ENCODE peak calls at places on chromosomes 1 and 21, in nine cellular contexts. One of them, this sample, is unnamed.

GRCh38 chr1:167465751-167466150 is 52.6 kb downstream of the CD247 start:
- ATAC-seq in Right ventricle myocardium superior: peak; percentile 43
- ATAC-seq in natural killer cell: no peak
- ATAC-seq in foreskin keratinocyte: no peak
- ATAC-seq in CD4-positive, alpha-beta T cell: no peak
- ATAC-seq in Panc1: no peak
- ATAC-seq in psoas muscle: no peak
- ATAC-seq in stimulated activated naive CD8-positive, alpha-beta T cell treated with anti-CD3 and anti-CD28 coated beads, Interleukin-15, Interleukin-2, amounts not matched to agents 100 U/mL and 50 U/mL, for 24 hours: no peak
- ATAC-seq in activated T-cell treated with anti-CD3 and anti-CD28 coated beads, Interleukin-2, amount 50 U/mL, for 4 hours: no peak
- ATAC-seq in this sample: no peak

GRCh38 chr1:161848676-161849075 is 82.6 kb downstream of the ATF6 start:
- ATAC-seq in psoas muscle: no peak
- ATAC-seq in CD4-positive, alpha-beta T cell: no peak
- ATAC-seq in Panc1: no peak
- ATAC-seq in natural killer cell: no peak
- ATAC-seq in activated T-cell treated with anti-CD3 and anti-CD28 coated beads, Interleukin-2, amount 50 U/mL, for 4 hours: no peak
- ATAC-seq in foreskin keratinocyte: no peak
- ATAC-seq in Right ventricle myocardium superior: peak; percentile 29
- ATAC-seq in stimulated activated naive CD8-positive, alpha-beta T cell treated with anti-CD3 and anti-CD28 coated beads, Interleukin-15, Interleukin-2, amounts not matched to agents 100 U/mL and 50 U/mL, for 24 hours: no peak
- ATAC-seq in this sample: no peak

GRCh38 chr1:67052741-67053534 is 1.0 kb downstream of the SLC35D1 start:
- ATAC-seq in natural killer cell: no peak
- ATAC-seq in CD4-positive, alpha-beta T cell: peak; percentile 27
- ATAC-seq in activated T-cell treated with anti-CD3 and anti-CD28 coated beads, Interleukin-2, amount 50 U/mL, for 4 hours: no peak
- ATAC-seq in foreskin keratinocyte: peak; percentile 82
- ATAC-seq in stimulated activated naive CD8-positive, alpha-beta T cell treated with anti-CD3 and anti-CD28 coated beads, Interleukin-15, Interleukin-2, amounts not matched to agents 100 U/mL and 50 U/mL, for 24 hours: peak; percentile 31
- ATAC-seq in psoas muscle: peak; percentile 43
- ATAC-seq in Right ventricle myocardium superior: peak; percentile 14
- ATAC-seq in Panc1: peak; percentile 57
- ATAC-seq in this sample: peak; percentile 32

GRCh38 chr1:154463512-154463990 is 38.5 kb upstream of the TDRD10 start:
- ATAC-seq in natural killer cell: peak; percentile 77
- ATAC-seq in stimulated activated naive CD8-positive, alpha-beta T cell treated with anti-CD3 and anti-CD28 coated beads, Interleukin-15, Interleukin-2, amounts not matched to agents 100 U/mL and 50 U/mL, for 24 hours: peak; percentile 88
- ATAC-seq in Panc1: no peak
- ATAC-seq in activated T-cell treated with anti-CD3 and anti-CD28 coated beads, Interleukin-2, amount 50 U/mL, for 4 hours: peak; percentile 86
- ATAC-seq in CD4-positive, alpha-beta T cell: peak; percentile 71
- ATAC-seq in Right ventricle myocardium superior: peak; percentile 31
- ATAC-seq in foreskin keratinocyte: no peak
- ATAC-seq in psoas muscle: peak; percentile 27
- ATAC-seq in this sample: peak; percentile 81

GRCh38 chr1:94072840-94073516 is 48.0 kb downstream of the ABCA4 start:
- ATAC-seq in psoas muscle: no peak
- ATAC-seq in activated T-cell treated with anti-CD3 and anti-CD28 coated beads, Interleukin-2, amount 50 U/mL, for 4 hours: no peak
- ATAC-seq in foreskin keratinocyte: no peak
- ATAC-seq in natural killer cell: peak; percentile 38
- ATAC-seq in Right ventricle myocardium superior: no peak
- ATAC-seq in CD4-positive, alpha-beta T cell: no peak
- ATAC-seq in stimulated activated naive CD8-positive, alpha-beta T cell treated with anti-CD3 and anti-CD28 coated beads, Interleukin-15, Interleukin-2, amounts not matched to agents 100 U/mL and 50 U/mL, for 24 hours: no peak
- ATAC-seq in Panc1: no peak
- ATAC-seq in this sample: no peak

GRCh38 chr1:199867601-199868000 is 159.9 kb upstream of the NR5A2 start:
- ATAC-seq in stimulated activated naive CD8-positive, alpha-beta T cell treated with anti-CD3 and anti-CD28 coated beads, Interleukin-15, Interleukin-2, amounts not matched to agents 100 U/mL and 50 U/mL, for 24 hours: no peak
- ATAC-seq in CD4-positive, alpha-beta T cell: no peak
- ATAC-seq in Right ventricle myocardium superior: no peak
- ATAC-seq in foreskin keratinocyte: peak; percentile 38
- ATAC-seq in Panc1: no peak
- ATAC-seq in psoas muscle: no peak
- ATAC-seq in natural killer cell: no peak
- ATAC-seq in activated T-cell treated with anti-CD3 and anti-CD28 coated beads, Interleukin-2, amount 50 U/mL, for 4 hours: no peak
- ATAC-seq in this sample: no peak

GRCh38 chr1:51564124-51564523 is 45.1 kb upstream of the EPS15 start:
- ATAC-seq in CD4-positive, alpha-beta T cell: no peak
- ATAC-seq in Right ventricle myocardium superior: no peak
- ATAC-seq in psoas muscle: no peak
- ATAC-seq in Panc1: no peak
- ATAC-seq in activated T-cell treated with anti-CD3 and anti-CD28 coated beads, Interleukin-2, amount 50 U/mL, for 4 hours: no peak
- ATAC-seq in stimulated activated naive CD8-positive, alpha-beta T cell treated with anti-CD3 and anti-CD28 coated beads, Interleukin-15, Interleukin-2, amounts not matched to agents 100 U/mL and 50 U/mL, for 24 hours: peak; percentile 62
- ATAC-seq in natural killer cell: peak; percentile 77
- ATAC-seq in foreskin keratinocyte: peak; percentile 55
- ATAC-seq in this sample: peak; percentile 71

GRCh38 chr1:93597697-93598096 is 83.9 kb downstream of the BCAR3 start:
- ATAC-seq in Panc1: no peak
- ATAC-seq in activated T-cell treated with anti-CD3 and anti-CD28 coated beads, Interleukin-2, amount 50 U/mL, for 4 hours: no peak
- ATAC-seq in natural killer cell: no peak
- ATAC-seq in stimulated activated naive CD8-positive, alpha-beta T cell treated with anti-CD3 and anti-CD28 coated beads, Interleukin-15, Interleukin-2, amounts not matched to agents 100 U/mL and 50 U/mL, for 24 hours: no peak
- ATAC-seq in Right ventricle myocardium superior: peak; percentile 76
- ATAC-seq in psoas muscle: peak; percentile 62
- ATAC-seq in foreskin keratinocyte: peak; percentile 74
- ATAC-seq in CD4-positive, alpha-beta T cell: no peak
- ATAC-seq in this sample: no peak

GRCh38 chr1:27648602-27649305 is 13.8 kb upstream of the FGR start:
- ATAC-seq in psoas muscle: peak; percentile 72
- ATAC-seq in stimulated activated naive CD8-positive, alpha-beta T cell treated with anti-CD3 and anti-CD28 coated beads, Interleukin-15, Interleukin-2, amounts not matched to agents 100 U/mL and 50 U/mL, for 24 hours: no peak
- ATAC-seq in activated T-cell treated with anti-CD3 and anti-CD28 coated beads, Interleukin-2, amount 50 U/mL, for 4 hours: no peak
- ATAC-seq in Panc1: no peak
- ATAC-seq in natural killer cell: no peak
- ATAC-seq in foreskin keratinocyte: no peak
- ATAC-seq in Right ventricle myocardium superior: peak; percentile 76
- ATAC-seq in CD4-positive, alpha-beta T cell: no peak
- ATAC-seq in this sample: no peak

GRCh38 chr1:101205457-101205856 is 31.4 kb upstream of the S1PR1 start:
- ATAC-seq in stimulated activated naive CD8-positive, alpha-beta T cell treated with anti-CD3 and anti-CD28 coated beads, Interleukin-15, Interleukin-2, amounts not matched to agents 100 U/mL and 50 U/mL, for 24 hours: peak; percentile 63
- ATAC-seq in foreskin keratinocyte: no peak
- ATAC-seq in CD4-positive, alpha-beta T cell: no peak
- ATAC-seq in psoas muscle: no peak
- ATAC-seq in natural killer cell: no peak
- ATAC-seq in Right ventricle myocardium superior: no peak
- ATAC-seq in Panc1: no peak
- ATAC-seq in activated T-cell treated with anti-CD3 and anti-CD28 coated beads, Interleukin-2, amount 50 U/mL, for 4 hours: no peak
- ATAC-seq in this sample: peak; percentile 92

GRCh38 chr1:3188150-3188971 is 119.4 kb downstream of the PRDM16 start:
- ATAC-seq in CD4-positive, alpha-beta T cell: no peak
- ATAC-seq in foreskin keratinocyte: no peak
- ATAC-seq in Panc1: no peak
- ATAC-seq in Right ventricle myocardium superior: peak; percentile 54
- ATAC-seq in natural killer cell: no peak
- ATAC-seq in activated T-cell treated with anti-CD3 and anti-CD28 coated beads, Interleukin-2, amount 50 U/mL, for 4 hours: no peak
- ATAC-seq in stimulated activated naive CD8-positive, alpha-beta T cell treated with anti-CD3 and anti-CD28 coated beads, Interleukin-15, Interleukin-2, amounts not matched to agents 100 U/mL and 50 U/mL, for 24 hours: no peak
- ATAC-seq in psoas muscle: no peak
- ATAC-seq in this sample: no peak

GRCh38 chr21:39159342-39160063 is 23.7 kb downstream of the PSMG1 start:
- ATAC-seq in foreskin keratinocyte: no peak
- ATAC-seq in stimulated activated naive CD8-positive, alpha-beta T cell treated with anti-CD3 and anti-CD28 coated beads, Interleukin-15, Interleukin-2, amounts not matched to agents 100 U/mL and 50 U/mL, for 24 hours: no peak
- ATAC-seq in activated T-cell treated with anti-CD3 and anti-CD28 coated beads, Interleukin-2, amount 50 U/mL, for 4 hours: no peak
- ATAC-seq in CD4-positive, alpha-beta T cell: no peak
- ATAC-seq in psoas muscle: peak; percentile 65
- ATAC-seq in Panc1: no peak
- ATAC-seq in natural killer cell: no peak
- ATAC-seq in Right ventricle myocardium superior: no peak
- ATAC-seq in this sample: no peak

GRCh38 chr1:66285618-66286270 is 248.2 kb upstream of the SGIP1 start:
- ATAC-seq in Panc1: no peak
- ATAC-seq in foreskin keratinocyte: no peak
- ATAC-seq in Right ventricle myocardium superior: no peak
- ATAC-seq in stimulated activated naive CD8-positive, alpha-beta T cell treated with anti-CD3 and anti-CD28 coated beads, Interleukin-15, Interleukin-2, amounts not matched to agents 100 U/mL and 50 U/mL, for 24 hours: no peak
- ATAC-seq in CD4-positive, alpha-beta T cell: no peak
- ATAC-seq in activated T-cell treated with anti-CD3 and anti-CD28 coated beads, Interleukin-2, amount 50 U/mL, for 4 hours: no peak
- ATAC-seq in psoas muscle: no peak
- ATAC-seq in natural killer cell: no peak
- ATAC-seq in this sample: no peak

GRCh38 chr1:7771673-7772299 is 690 bp downstream of the VAMP3 start:
- ATAC-seq in activated T-cell treated with anti-CD3 and anti-CD28 coated beads, Interleukin-2, amount 50 U/mL, for 4 hours: peak; percentile 4
- ATAC-seq in natural killer cell: no peak
- ATAC-seq in Right ventricle myocardium superior: no peak
- ATAC-seq in psoas muscle: no peak
- ATAC-seq in CD4-positive, alpha-beta T cell: no peak
- ATAC-seq in stimulated activated naive CD8-positive, alpha-beta T cell treated with anti-CD3 and anti-CD28 coated beads, Interleukin-15, Interleukin-2, amounts not matched to agents 100 U/mL and 50 U/mL, for 24 hours: no peak
- ATAC-seq in Panc1: peak; percentile 54
- ATAC-seq in foreskin keratinocyte: no peak
- ATAC-seq in this sample: no peak

GRCh38 chr1:17558541-17558940 is 19.0 kb downstream of the ARHGEF10L start:
- ATAC-seq in Panc1: no peak
- ATAC-seq in CD4-positive, alpha-beta T cell: no peak
- ATAC-seq in stimulated activated naive CD8-positive, alpha-beta T cell treated with anti-CD3 and anti-CD28 coated beads, Interleukin-15, Interleukin-2, amounts not matched to agents 100 U/mL and 50 U/mL, for 24 hours: no peak
- ATAC-seq in psoas muscle: no peak
- ATAC-seq in Right ventricle myocardium superior: no peak
- ATAC-seq in foreskin keratinocyte: no peak
- ATAC-seq in activated T-cell treated with anti-CD3 and anti-CD28 coated beads, Interleukin-2, amount 50 U/mL, for 4 hours: no peak
- ATAC-seq in natural killer cell: no peak
- ATAC-seq in this sample: no peak

GRCh38 chr21:25573409-25574206 is 33.7 kb downstream of the MRPL39 start:
- ATAC-seq in natural killer cell: peak; percentile 80
- ATAC-seq in stimulated activated naive CD8-positive, alpha-beta T cell treated with anti-CD3 and anti-CD28 coated beads, Interleukin-15, Interleukin-2, amounts not matched to agents 100 U/mL and 50 U/mL, for 24 hours: peak; percentile 65
- ATAC-seq in psoas muscle: peak; percentile 34
- ATAC-seq in CD4-positive, alpha-beta T cell: peak; percentile 83
- ATAC-seq in Right ventricle myocardium superior: no peak
- ATAC-seq in foreskin keratinocyte: peak; percentile 100
- ATAC-seq in Panc1: peak; percentile 98
- ATAC-seq in activated T-cell treated with anti-CD3 and anti-CD28 coated beads, Interleukin-2, amount 50 U/mL, for 4 hours: peak; percentile 59
- ATAC-seq in this sample: peak; percentile 57

GRCh38 chr1:110508038-110508437 is 10.9 kb downstream of the KCNA10 start:
- ATAC-seq in Right ventricle myocardium superior: peak; percentile 68
- ATAC-seq in stimulated activated naive CD8-positive, alpha-beta T cell treated with anti-CD3 and anti-CD28 coated beads, Interleukin-15, Interleukin-2, amounts not matched to agents 100 U/mL and 50 U/mL, for 24 hours: no peak
- ATAC-seq in foreskin keratinocyte: peak; percentile 66
- ATAC-seq in Panc1: no peak
- ATAC-seq in CD4-positive, alpha-beta T cell: no peak
- ATAC-seq in activated T-cell treated with anti-CD3 and anti-CD28 coated beads, Interleukin-2, amount 50 U/mL, for 4 hours: no peak
- ATAC-seq in psoas muscle: no peak
- ATAC-seq in natural killer cell: no peak
- ATAC-seq in this sample: no peak

GRCh38 chr1:233614173-233614742 is 352 bp downstream of the KCNK1 start:
- ATAC-seq in activated T-cell treated with anti-CD3 and anti-CD28 coated beads, Interleukin-2, amount 50 U/mL, for 4 hours: peak; percentile 42
- ATAC-seq in psoas muscle: no peak
- ATAC-seq in stimulated activated naive CD8-positive, alpha-beta T cell treated with anti-CD3 and anti-CD28 coated beads, Interleukin-15, Interleukin-2, amounts not matched to agents 100 U/mL and 50 U/mL, for 24 hours: peak; percentile 14
- ATAC-seq in CD4-positive, alpha-beta T cell: no peak
- ATAC-seq in Panc1: peak; percentile 86
- ATAC-seq in Right ventricle myocardium superior: peak; percentile 53
- ATAC-seq in foreskin keratinocyte: peak; percentile 64
- ATAC-seq in natural killer cell: no peak
- ATAC-seq in this sample: peak; percentile 41

GRCh38 chr1:10779201-10779600 is 17.2 kb downstream of the CASZ1 start:
- ATAC-seq in foreskin keratinocyte: peak; percentile 93
- ATAC-seq in Panc1: peak; percentile 93
- ATAC-seq in natural killer cell: no peak
- ATAC-seq in activated T-cell treated with anti-CD3 and anti-CD28 coated beads, Interleukin-2, amount 50 U/mL, for 4 hours: no peak
- ATAC-seq in CD4-positive, alpha-beta T cell: no peak
- ATAC-seq in Right ventricle myocardium superior: peak; percentile 41
- ATAC-seq in psoas muscle: peak; percentile 20
- ATAC-seq in stimulated activated naive CD8-positive, alpha-beta T cell treated with anti-CD3 and anti-CD28 coated beads, Interleukin-15, Interleukin-2, amounts not matched to agents 100 U/mL and 50 U/mL, for 24 hours: no peak
- ATAC-seq in this sample: peak; percentile 39

GRCh38 chr1:154910851-154911250 is 25.7 kb downstream of the PMVK start:
- ATAC-seq in foreskin keratinocyte: peak; percentile 25
- ATAC-seq in CD4-positive, alpha-beta T cell: no peak
- ATAC-seq in activated T-cell treated with anti-CD3 and anti-CD28 coated beads, Interleukin-2, amount 50 U/mL, for 4 hours: no peak
- ATAC-seq in psoas muscle: no peak
- ATAC-seq in Panc1: no peak
- ATAC-seq in Right ventricle myocardium superior: no peak
- ATAC-seq in stimulated activated naive CD8-positive, alpha-beta T cell treated with anti-CD3 and anti-CD28 coated beads, Interleukin-15, Interleukin-2, amounts not matched to agents 100 U/mL and 50 U/mL, for 24 hours: no peak
- ATAC-seq in natural killer cell: no peak
- ATAC-seq in this sample: no peak

GRCh38 chr1:194394676-194395075 is 1208.3 kb upstream of the B3GALT2 start:
- ATAC-seq in Right ventricle myocardium superior: no peak
- ATAC-seq in CD4-positive, alpha-beta T cell: no peak
- ATAC-seq in activated T-cell treated with anti-CD3 and anti-CD28 coated beads, Interleukin-2, amount 50 U/mL, for 4 hours: no peak
- ATAC-seq in psoas muscle: no peak
- ATAC-seq in stimulated activated naive CD8-positive, alpha-beta T cell treated with anti-CD3 and anti-CD28 coated beads, Interleukin-15, Interleukin-2, amounts not matched to agents 100 U/mL and 50 U/mL, for 24 hours: no peak
- ATAC-seq in Panc1: no peak
- ATAC-seq in foreskin keratinocyte: no peak
- ATAC-seq in natural killer cell: no peak
- ATAC-seq in this sample: no peak

GRCh38 chr1:180401999-180402398 is 100.4 kb downstream of the ACBD6 start:
- ATAC-seq in psoas muscle: no peak
- ATAC-seq in foreskin keratinocyte: no peak
- ATAC-seq in Right ventricle myocardium superior: no peak
- ATAC-seq in activated T-cell treated with anti-CD3 and anti-CD28 coated beads, Interleukin-2, amount 50 U/mL, for 4 hours: no peak
- ATAC-seq in stimulated activated naive CD8-positive, alpha-beta T cell treated with anti-CD3 and anti-CD28 coated beads, Interleukin-15, Interleukin-2, amounts not matched to agents 100 U/mL and 50 U/mL, for 24 hours: no peak
- ATAC-seq in natural killer cell: no peak
- ATAC-seq in Panc1: no peak
- ATAC-seq in CD4-positive, alpha-beta T cell: no peak
- ATAC-seq in this sample: no peak

GRCh38 chr1:192609110-192610079 is 26.6 kb upstream of the RGS13 start:
- ATAC-seq in natural killer cell: peak; percentile 87
- ATAC-seq in CD4-positive, alpha-beta T cell: peak; percentile 99
- ATAC-seq in Right ventricle myocardium superior: no peak
- ATAC-seq in psoas muscle: peak; percentile 40
- ATAC-seq in stimulated activated naive CD8-positive, alpha-beta T cell treated with anti-CD3 and anti-CD28 coated beads, Interleukin-15, Interleukin-2, amounts not matched to agents 100 U/mL and 50 U/mL, for 24 hours: peak; percentile 92
- ATAC-seq in activated T-cell treated with anti-CD3 and anti-CD28 coated beads, Interleukin-2, amount 50 U/mL, for 4 hours: peak; percentile 91
- ATAC-seq in foreskin keratinocyte: no peak
- ATAC-seq in Panc1: no peak
- ATAC-seq in this sample: peak; percentile 90

GRCh38 chr1:226365831-226366231 is 42.1 kb downstream of the PARP1 start:
- ATAC-seq in CD4-positive, alpha-beta T cell: no peak
- ATAC-seq in psoas muscle: no peak
- ATAC-seq in natural killer cell: no peak
- ATAC-seq in foreskin keratinocyte: no peak
- ATAC-seq in Right ventricle myocardium superior: no peak
- ATAC-seq in stimulated activated naive CD8-positive, alpha-beta T cell treated with anti-CD3 and anti-CD28 coated beads, Interleukin-15, Interleukin-2, amounts not matched to agents 100 U/mL and 50 U/mL, for 24 hours: no peak
- ATAC-seq in Panc1: no peak
- ATAC-seq in activated T-cell treated with anti-CD3 and anti-CD28 coated beads, Interleukin-2, amount 50 U/mL, for 4 hours: no peak
- ATAC-seq in this sample: no peak

GRCh38 chr1:160519542-160520435 is 3.3 kb downstream of the SLAMF6 start:
- ATAC-seq in CD4-positive, alpha-beta T cell: peak; percentile 64
- ATAC-seq in Right ventricle myocardium superior: no peak
- ATAC-seq in Panc1: no peak
- ATAC-seq in psoas muscle: no peak
- ATAC-seq in activated T-cell treated with anti-CD3 and anti-CD28 coated beads, Interleukin-2, amount 50 U/mL, for 4 hours: peak; percentile 56
- ATAC-seq in foreskin keratinocyte: peak; percentile 84
- ATAC-seq in natural killer cell: peak; percentile 59
- ATAC-seq in stimulated activated naive CD8-positive, alpha-beta T cell treated with anti-CD3 and anti-CD28 coated beads, Interleukin-15, Interleukin-2, amounts not matched to agents 100 U/mL and 50 U/mL, for 24 hours: peak; percentile 74
- ATAC-seq in this sample: peak; percentile 82

GRCh38 chr1:6424619-6425593 is at the start of gene ESPN:
- ATAC-seq in Panc1: peak; percentile 65
- ATAC-seq in activated T-cell treated with anti-CD3 and anti-CD28 coated beads, Interleukin-2, amount 50 U/mL, for 4 hours: peak; percentile 35
- ATAC-seq in natural killer cell: peak; percentile 51
- ATAC-seq in Right ventricle myocardium superior: peak; percentile 47
- ATAC-seq in CD4-positive, alpha-beta T cell: peak; percentile 18
- ATAC-seq in stimulated activated naive CD8-positive, alpha-beta T cell treated with anti-CD3 and anti-CD28 coated beads, Interleukin-15, Interleukin-2, amounts not matched to agents 100 U/mL and 50 U/mL, for 24 hours: peak; percentile 13
- ATAC-seq in psoas muscle: no peak
- ATAC-seq in foreskin keratinocyte: peak; percentile 14
- ATAC-seq in this sample: peak; percentile 37

GRCh38 chr1:212060632-212061472 is 25.3 kb downstream of the DTL start:
- ATAC-seq in Right ventricle myocardium superior: no peak
- ATAC-seq in foreskin keratinocyte: peak; percentile 55
- ATAC-seq in activated T-cell treated with anti-CD3 and anti-CD28 coated beads, Interleukin-2, amount 50 U/mL, for 4 hours: no peak
- ATAC-seq in Panc1: no peak
- ATAC-seq in natural killer cell: no peak
- ATAC-seq in psoas muscle: no peak
- ATAC-seq in stimulated activated naive CD8-positive, alpha-beta T cell treated with anti-CD3 and anti-CD28 coated beads, Interleukin-15, Interleukin-2, amounts not matched to agents 100 U/mL and 50 U/mL, for 24 hours: no peak
- ATAC-seq in CD4-positive, alpha-beta T cell: no peak
- ATAC-seq in this sample: peak; percentile 53

GRCh38 chr1:186763107-186763506 is 65.6 kb upstream of the PLA2G4A start:
- ATAC-seq in Right ventricle myocardium superior: no peak
- ATAC-seq in activated T-cell treated with anti-CD3 and anti-CD28 coated beads, Interleukin-2, amount 50 U/mL, for 4 hours: no peak
- ATAC-seq in psoas muscle: no peak
- ATAC-seq in natural killer cell: no peak
- ATAC-seq in foreskin keratinocyte: peak; percentile 58
- ATAC-seq in Panc1: no peak
- ATAC-seq in CD4-positive, alpha-beta T cell: no peak
- ATAC-seq in stimulated activated naive CD8-positive, alpha-beta T cell treated with anti-CD3 and anti-CD28 coated beads, Interleukin-15, Interleukin-2, amounts not matched to agents 100 U/mL and 50 U/mL, for 24 hours: no peak
- ATAC-seq in this sample: peak; percentile 67

GRCh38 chr1:223700942-223701637 is 11.2 kb upstream of the CAPN2 start:
- ATAC-seq in foreskin keratinocyte: peak; percentile 88
- ATAC-seq in natural killer cell: no peak
- ATAC-seq in activated T-cell treated with anti-CD3 and anti-CD28 coated beads, Interleukin-2, amount 50 U/mL, for 4 hours: peak; percentile 55
- ATAC-seq in psoas muscle: peak; percentile 51
- ATAC-seq in CD4-positive, alpha-beta T cell: no peak
- ATAC-seq in stimulated activated naive CD8-positive, alpha-beta T cell treated with anti-CD3 and anti-CD28 coated beads, Interleukin-15, Interleukin-2, amounts not matched to agents 100 U/mL and 50 U/mL, for 24 hours: peak; percentile 79
- ATAC-seq in Right ventricle myocardium superior: no peak
- ATAC-seq in Panc1: peak; percentile 85
- ATAC-seq in this sample: peak; percentile 78

GRCh38 chr1:210652329-210652954 is 323.7 kb downstream of the HHAT start:
- ATAC-seq in psoas muscle: no peak
- ATAC-seq in stimulated activated naive CD8-positive, alpha-beta T cell treated with anti-CD3 and anti-CD28 coated beads, Interleukin-15, Interleukin-2, amounts not matched to agents 100 U/mL and 50 U/mL, for 24 hours: no peak
- ATAC-seq in natural killer cell: no peak
- ATAC-seq in foreskin keratinocyte: no peak
- ATAC-seq in Panc1: no peak
- ATAC-seq in activated T-cell treated with anti-CD3 and anti-CD28 coated beads, Interleukin-2, amount 50 U/mL, for 4 hours: no peak
- ATAC-seq in Right ventricle myocardium superior: no peak
- ATAC-seq in CD4-positive, alpha-beta T cell: no peak
- ATAC-seq in this sample: no peak

GRCh38 chr1:72606216-72606615 is 323.9 kb upstream of the NEGR1 start:
- ATAC-seq in stimulated activated naive CD8-positive, alpha-beta T cell treated with anti-CD3 and anti-CD28 coated beads, Interleukin-15, Interleukin-2, amounts not matched to agents 100 U/mL and 50 U/mL, for 24 hours: no peak
- ATAC-seq in activated T-cell treated with anti-CD3 and anti-CD28 coated beads, Interleukin-2, amount 50 U/mL, for 4 hours: no peak
- ATAC-seq in Panc1: no peak
- ATAC-seq in Right ventricle myocardium superior: no peak
- ATAC-seq in foreskin keratinocyte: no peak
- ATAC-seq in CD4-positive, alpha-beta T cell: no peak
- ATAC-seq in psoas muscle: no peak
- ATAC-seq in natural killer cell: no peak
- ATAC-seq in this sample: no peak

This sample was measured in activated T-helper 17 cell treated with anti-CD3 and anti-CD28 coated beads, Interleukin-2, amount 50 U/mL, for 72 hours.